ENCODE peak calls at places on chromosomes 16 and 17, in ten cellular contexts. One of them, this sample, is unnamed.

GRCh38 chr17:16439867-16440351 is 24.5 kb downstream of the TRPV2 start:
- DNase-seq in CD4-positive, CD25-positive, alpha-beta regulatory T cell: peak; percentile 43
- DNase-seq in CD8-positive, alpha-beta T cell: no peak
- DNase-seq in body of pancreas: peak; percentile 65
- DNase-seq in HCT116: no peak
- DNase-seq in dorsolateral prefrontal cortex: no peak
- DNase-seq in CD4-positive, alpha-beta memory T cell: peak; percentile 42
- DNase-seq in GM12878: no peak
- DNase-seq in SJCRH30: no peak
- DNase-seq in lung: no peak
- DNase-seq in this sample: no peak

GRCh38 chr17:36183001-36183810 is 6.8 kb upstream of the TBC1D3B start:
- DNase-seq in CD4-positive, CD25-positive, alpha-beta regulatory T cell: no peak
- DNase-seq in CD8-positive, alpha-beta T cell: no peak
- DNase-seq in body of pancreas: peak; percentile 79
- DNase-seq in HCT116: peak; percentile 39
- DNase-seq in dorsolateral prefrontal cortex: peak; percentile 47
- DNase-seq in CD4-positive, alpha-beta memory T cell: no peak
- DNase-seq in GM12878: no peak
- DNase-seq in SJCRH30: no peak
- DNase-seq in lung: no peak
- DNase-seq in this sample: peak; percentile 66

GRCh38 chr16:86834451-86835035 is 256.2 kb downstream of the FOXL1 start:
- DNase-seq in CD4-positive, CD25-positive, alpha-beta regulatory T cell: no peak
- DNase-seq in CD8-positive, alpha-beta T cell: no peak
- DNase-seq in body of pancreas: no peak
- DNase-seq in HCT116: no peak
- DNase-seq in dorsolateral prefrontal cortex: peak; percentile 31
- DNase-seq in CD4-positive, alpha-beta memory T cell: no peak
- DNase-seq in GM12878: no peak
- DNase-seq in SJCRH30: peak; percentile 58
- DNase-seq in lung: no peak
- DNase-seq in this sample: no peak

GRCh38 chr16:56988948-56989945 is at the start of gene NLRC5:
- DNase-seq in CD4-positive, CD25-positive, alpha-beta regulatory T cell: peak; percentile 88
- DNase-seq in CD8-positive, alpha-beta T cell: peak; percentile 79
- DNase-seq in body of pancreas: peak; percentile 89
- DNase-seq in HCT116: peak; percentile 22
- DNase-seq in dorsolateral prefrontal cortex: peak; percentile 85
- DNase-seq in CD4-positive, alpha-beta memory T cell: peak; percentile 88
- DNase-seq in GM12878: no peak
- DNase-seq in SJCRH30: peak; percentile 74
- DNase-seq in lung: peak; percentile 86
- DNase-seq in this sample: peak; percentile 85

GRCh38 chr17:41322264-41322902 is 6.9 kb upstream of the KRTAP17-1 start:
- DNase-seq in CD4-positive, CD25-positive, alpha-beta regulatory T cell: peak; percentile 64
- DNase-seq in CD8-positive, alpha-beta T cell: no peak
- DNase-seq in body of pancreas: peak; percentile 17
- DNase-seq in HCT116: peak; percentile 35
- DNase-seq in dorsolateral prefrontal cortex: no peak
- DNase-seq in CD4-positive, alpha-beta memory T cell: peak; percentile 61
- DNase-seq in GM12878: no peak
- DNase-seq in SJCRH30: no peak
- DNase-seq in lung: no peak
- DNase-seq in this sample: no peak

GRCh38 chr17:64058547-64059115 is 38.2 kb upstream of the ICAM2 start:
- DNase-seq in CD4-positive, CD25-positive, alpha-beta regulatory T cell: no peak
- DNase-seq in CD8-positive, alpha-beta T cell: no peak
- DNase-seq in body of pancreas: peak; percentile 88
- DNase-seq in HCT116: no peak
- DNase-seq in dorsolateral prefrontal cortex: no peak
- DNase-seq in CD4-positive, alpha-beta memory T cell: no peak
- DNase-seq in GM12878: no peak
- DNase-seq in SJCRH30: no peak
- DNase-seq in lung: no peak
- DNase-seq in this sample: no peak

GRCh38 chr17:67386965-67387551 is 10.0 kb downstream of the PITPNC1 start:
- DNase-seq in CD4-positive, CD25-positive, alpha-beta regulatory T cell: peak; percentile 39
- DNase-seq in CD8-positive, alpha-beta T cell: peak; percentile 29
- DNase-seq in body of pancreas: peak; percentile 49
- DNase-seq in HCT116: peak; percentile 64
- DNase-seq in dorsolateral prefrontal cortex: no peak
- DNase-seq in CD4-positive, alpha-beta memory T cell: no peak
- DNase-seq in GM12878: no peak
- DNase-seq in SJCRH30: peak; percentile 65
- DNase-seq in lung: peak; percentile 38
- DNase-seq in this sample: peak; percentile 36

GRCh38 chr16:85570213-85570734 is 42.8 kb upstream of the GSE1 start:
- DNase-seq in CD4-positive, CD25-positive, alpha-beta regulatory T cell: no peak
- DNase-seq in CD8-positive, alpha-beta T cell: no peak
- DNase-seq in body of pancreas: no peak
- DNase-seq in HCT116: peak; percentile 56
- DNase-seq in dorsolateral prefrontal cortex: no peak
- DNase-seq in CD4-positive, alpha-beta memory T cell: no peak
- DNase-seq in GM12878: no peak
- DNase-seq in SJCRH30: no peak
- DNase-seq in lung: no peak
- DNase-seq in this sample: no peak

GRCh38 chr17:33981713-33982601 is 273.1 kb upstream of the CCL2 start:
- DNase-seq in CD4-positive, CD25-positive, alpha-beta regulatory T cell: no peak
- DNase-seq in CD8-positive, alpha-beta T cell: no peak
- DNase-seq in body of pancreas: peak; percentile 49
- DNase-seq in HCT116: no peak
- DNase-seq in dorsolateral prefrontal cortex: no peak
- DNase-seq in CD4-positive, alpha-beta memory T cell: no peak
- DNase-seq in GM12878: no peak
- DNase-seq in SJCRH30: peak; percentile 78
- DNase-seq in lung: no peak
- DNase-seq in this sample: no peak

GRCh38 chr16:65002265-65002664 is 119.6 kb downstream of the CDH11 start:
- DNase-seq in CD4-positive, CD25-positive, alpha-beta regulatory T cell: no peak
- DNase-seq in CD8-positive, alpha-beta T cell: no peak
- DNase-seq in body of pancreas: no peak
- DNase-seq in HCT116: no peak
- DNase-seq in dorsolateral prefrontal cortex: no peak
- DNase-seq in CD4-positive, alpha-beta memory T cell: no peak
- DNase-seq in GM12878: no peak
- DNase-seq in SJCRH30: peak; percentile 48
- DNase-seq in lung: no peak
- DNase-seq in this sample: no peak

GRCh38 chr17:79752175-79752574 is 21.4 kb downstream of the ENPP7 start:
- DNase-seq in CD4-positive, CD25-positive, alpha-beta regulatory T cell: no peak
- DNase-seq in CD8-positive, alpha-beta T cell: no peak
- DNase-seq in body of pancreas: no peak
- DNase-seq in HCT116: no peak
- DNase-seq in dorsolateral prefrontal cortex: no peak
- DNase-seq in CD4-positive, alpha-beta memory T cell: no peak
- DNase-seq in GM12878: no peak
- DNase-seq in SJCRH30: no peak
- DNase-seq in lung: no peak
- DNase-seq in this sample: no peak

GRCh38 chr16:15990902-15991301 is 41.5 kb downstream of the ABCC1 start:
- DNase-seq in CD4-positive, CD25-positive, alpha-beta regulatory T cell: no peak
- DNase-seq in CD8-positive, alpha-beta T cell: no peak
- DNase-seq in body of pancreas: no peak
- DNase-seq in HCT116: no peak
- DNase-seq in dorsolateral prefrontal cortex: no peak
- DNase-seq in CD4-positive, alpha-beta memory T cell: no peak
- DNase-seq in GM12878: no peak
- DNase-seq in SJCRH30: no peak
- DNase-seq in lung: no peak
- DNase-seq in this sample: no peak

GRCh38 chr17:37417852-37418251 is 11.2 kb downstream of the TADA2A start:
- DNase-seq in CD4-positive, CD25-positive, alpha-beta regulatory T cell: no peak
- DNase-seq in CD8-positive, alpha-beta T cell: no peak
- DNase-seq in body of pancreas: no peak
- DNase-seq in HCT116: no peak
- DNase-seq in dorsolateral prefrontal cortex: no peak
- DNase-seq in CD4-positive, alpha-beta memory T cell: no peak
- DNase-seq in GM12878: no peak
- DNase-seq in SJCRH30: no peak
- DNase-seq in lung: no peak
- DNase-seq in this sample: no peak

GRCh38 chr16:23107878-23108277 is 41.4 kb downstream of the USP31 start:
- DNase-seq in CD4-positive, CD25-positive, alpha-beta regulatory T cell: no peak
- DNase-seq in CD8-positive, alpha-beta T cell: no peak
- DNase-seq in body of pancreas: no peak
- DNase-seq in HCT116: no peak
- DNase-seq in dorsolateral prefrontal cortex: no peak
- DNase-seq in CD4-positive, alpha-beta memory T cell: no peak
- DNase-seq in GM12878: no peak
- DNase-seq in SJCRH30: no peak
- DNase-seq in lung: no peak
- DNase-seq in this sample: no peak

GRCh38 chr17:73643846-73644144 is 450 bp downstream of the SDK2 start:
- DNase-seq in CD4-positive, CD25-positive, alpha-beta regulatory T cell: no peak
- DNase-seq in CD8-positive, alpha-beta T cell: no peak
- DNase-seq in body of pancreas: no peak
- DNase-seq in HCT116: no peak
- DNase-seq in dorsolateral prefrontal cortex: no peak
- DNase-seq in CD4-positive, alpha-beta memory T cell: no peak
- DNase-seq in GM12878: no peak
- DNase-seq in SJCRH30: peak; percentile 33
- DNase-seq in lung: no peak
- DNase-seq in this sample: no peak

GRCh38 chr16:65012357-65012756 is 109.5 kb downstream of the CDH11 start:
- DNase-seq in CD4-positive, CD25-positive, alpha-beta regulatory T cell: no peak
- DNase-seq in CD8-positive, alpha-beta T cell: no peak
- DNase-seq in body of pancreas: no peak
- DNase-seq in HCT116: no peak
- DNase-seq in dorsolateral prefrontal cortex: no peak
- DNase-seq in CD4-positive, alpha-beta memory T cell: no peak
- DNase-seq in GM12878: no peak
- DNase-seq in SJCRH30: no peak
- DNase-seq in lung: no peak
- DNase-seq in this sample: no peak

GRCh38 chr16:51839697-51840462 is 688.8 kb upstream of the SALL1 start:
- DNase-seq in CD4-positive, CD25-positive, alpha-beta regulatory T cell: no peak
- DNase-seq in CD8-positive, alpha-beta T cell: no peak
- DNase-seq in body of pancreas: no peak
- DNase-seq in HCT116: no peak
- DNase-seq in dorsolateral prefrontal cortex: no peak
- DNase-seq in CD4-positive, alpha-beta memory T cell: no peak
- DNase-seq in GM12878: no peak
- DNase-seq in SJCRH30: peak; percentile 93
- DNase-seq in lung: no peak
- DNase-seq in this sample: no peak

GRCh38 chr17:31738488-31738887 is 120.6 kb downstream of the COPRS start:
- DNase-seq in CD4-positive, CD25-positive, alpha-beta regulatory T cell: no peak
- DNase-seq in CD8-positive, alpha-beta T cell: no peak
- DNase-seq in body of pancreas: no peak
- DNase-seq in HCT116: no peak
- DNase-seq in dorsolateral prefrontal cortex: no peak
- DNase-seq in CD4-positive, alpha-beta memory T cell: no peak
- DNase-seq in GM12878: no peak
- DNase-seq in SJCRH30: no peak
- DNase-seq in lung: no peak
- DNase-seq in this sample: peak; percentile 28

GRCh38 chr16:67207857-67208524 is 9.1 kb downstream of the ELMO3 start:
- DNase-seq in CD4-positive, CD25-positive, alpha-beta regulatory T cell: no peak
- DNase-seq in CD8-positive, alpha-beta T cell: no peak
- DNase-seq in body of pancreas: no peak
- DNase-seq in HCT116: no peak
- DNase-seq in dorsolateral prefrontal cortex: no peak
- DNase-seq in CD4-positive, alpha-beta memory T cell: no peak
- DNase-seq in GM12878: no peak
- DNase-seq in SJCRH30: no peak
- DNase-seq in lung: no peak
- DNase-seq in this sample: no peak

GRCh38 chr16:8951447-8952280 is 12.0 kb downstream of the USP7 start:
- DNase-seq in CD4-positive, CD25-positive, alpha-beta regulatory T cell: no peak
- DNase-seq in CD8-positive, alpha-beta T cell: no peak
- DNase-seq in body of pancreas: no peak
- DNase-seq in HCT116: no peak
- DNase-seq in dorsolateral prefrontal cortex: no peak
- DNase-seq in CD4-positive, alpha-beta memory T cell: no peak
- DNase-seq in GM12878: no peak
- DNase-seq in SJCRH30: no peak
- DNase-seq in lung: no peak
- DNase-seq in this sample: no peak
- H3K27ac ChIP-seq in CD4-positive, CD25-positive, alpha-beta regulatory T cell: no peak overlapping the region
- H3K27ac ChIP-seq in CD8-positive, alpha-beta T cell: no peak overlapping the region
- H3K27ac ChIP-seq in body of pancreas: no peak overlapping the region
- H3K27ac ChIP-seq in HCT116: no peak overlapping the region
- H3K27ac ChIP-seq in dorsolateral prefrontal cortex: no peak overlapping the region
- H3K27ac ChIP-seq in CD4-positive, alpha-beta memory T cell: no peak overlapping the region
- H3K27ac ChIP-seq in GM12878: peak overlapping the region; percentile 52
- H3K27ac ChIP-seq in SJCRH30: no peak overlapping the region
- H3K27ac ChIP-seq in lung: no peak overlapping the region
- H3K27ac ChIP-seq in this sample: no peak overlapping the region

GRCh38 chr16:50297301-50298074 is 31.1 kb downstream of the ADCY7 start:
- DNase-seq in CD4-positive, CD25-positive, alpha-beta regulatory T cell: no peak
- DNase-seq in CD8-positive, alpha-beta T cell: no peak
- DNase-seq in body of pancreas: no peak
- DNase-seq in HCT116: no peak
- DNase-seq in dorsolateral prefrontal cortex: peak; percentile 34
- DNase-seq in CD4-positive, alpha-beta memory T cell: no peak
- DNase-seq in GM12878: no peak
- DNase-seq in SJCRH30: peak; percentile 46
- DNase-seq in lung: no peak
- DNase-seq in this sample: no peak
- H3K27ac ChIP-seq in CD4-positive, CD25-positive, alpha-beta regulatory T cell: no peak overlapping the region
- H3K27ac ChIP-seq in CD8-positive, alpha-beta T cell: no peak overlapping the region
- H3K27ac ChIP-seq in body of pancreas: no peak overlapping the region
- H3K27ac ChIP-seq in HCT116: no peak overlapping the region
- H3K27ac ChIP-seq in dorsolateral prefrontal cortex: no peak overlapping the region
- H3K27ac ChIP-seq in CD4-positive, alpha-beta memory T cell: no peak overlapping the region
- H3K27ac ChIP-seq in GM12878: no peak overlapping the region
- H3K27ac ChIP-seq in SJCRH30: no peak overlapping the region
- H3K27ac ChIP-seq in lung: no peak overlapping the region
- H3K27ac ChIP-seq in this sample: no peak overlapping the region

DNA sequence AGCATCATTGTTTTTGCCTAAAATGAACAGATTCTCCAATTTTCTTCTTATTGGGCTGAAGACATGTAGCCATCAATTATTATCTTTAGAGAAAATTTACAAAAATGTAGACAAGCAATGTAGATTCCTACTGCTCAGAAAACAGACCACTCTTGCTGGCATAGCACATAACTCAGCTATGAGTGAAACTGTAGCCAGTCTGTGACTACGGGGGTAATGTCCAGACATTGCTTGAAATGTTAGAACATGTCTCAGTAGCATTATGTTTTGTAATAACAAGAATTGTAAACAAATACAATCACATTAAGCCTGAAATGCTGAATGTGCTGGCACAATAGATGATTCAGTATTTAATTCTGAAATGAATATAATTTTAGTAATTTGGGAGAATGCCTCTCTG is 265.7 kb upstream of the KCNJ16 start:
- DNase-seq in CD4-positive, CD25-positive, alpha-beta regulatory T cell: no peak
- DNase-seq in CD8-positive, alpha-beta T cell: no peak
- DNase-seq in body of pancreas: no peak
- DNase-seq in HCT116: no peak
- DNase-seq in dorsolateral prefrontal cortex: no peak
- DNase-seq in CD4-positive, alpha-beta memory T cell: no peak
- DNase-seq in GM12878: no peak
- DNase-seq in SJCRH30: no peak
- DNase-seq in lung: no peak
- DNase-seq in this sample: no peak
- H3K27ac ChIP-seq in CD4-positive, CD25-positive, alpha-beta regulatory T cell: no peak overlapping the region
- H3K27ac ChIP-seq in CD8-positive, alpha-beta T cell: no peak overlapping the region
- H3K27ac ChIP-seq in body of pancreas: no peak overlapping the region
- H3K27ac ChIP-seq in HCT116: no peak overlapping the region
- H3K27ac ChIP-seq in dorsolateral prefrontal cortex: no peak overlapping the region
- H3K27ac ChIP-seq in CD4-positive, alpha-beta memory T cell: no peak overlapping the region
- H3K27ac ChIP-seq in GM12878: no peak overlapping the region
- H3K27ac ChIP-seq in SJCRH30: no peak overlapping the region
- H3K27ac ChIP-seq in lung: no peak overlapping the region
- H3K27ac ChIP-seq in this sample: no peak overlapping the region

GRCh38 chr17:48578616-48579560 is 738 bp upstream of the HOXB4 start:
- DNase-seq in CD4-positive, CD25-positive, alpha-beta regulatory T cell: no peak
- DNase-seq in CD8-positive, alpha-beta T cell: no peak
- DNase-seq in body of pancreas: no peak
- DNase-seq in HCT116: no peak
- DNase-seq in dorsolateral prefrontal cortex: no peak
- DNase-seq in CD4-positive, alpha-beta memory T cell: no peak
- DNase-seq in GM12878: no peak
- DNase-seq in SJCRH30: no peak
- DNase-seq in lung: no peak
- DNase-seq in this sample: no peak
- H3K27ac ChIP-seq in CD4-positive, CD25-positive, alpha-beta regulatory T cell: peak overlapping the region; percentile 33
- H3K27ac ChIP-seq in CD8-positive, alpha-beta T cell: no peak overlapping the region
- H3K27ac ChIP-seq in body of pancreas: no peak overlapping the region
- H3K27ac ChIP-seq in HCT116: peak overlapping the region; percentile 91
- H3K27ac ChIP-seq in dorsolateral prefrontal cortex: no peak overlapping the region
- H3K27ac ChIP-seq in CD4-positive, alpha-beta memory T cell: peak overlapping the region; percentile 54
- H3K27ac ChIP-seq in GM12878: peak overlapping the region; percentile 29
- H3K27ac ChIP-seq in SJCRH30: no peak overlapping the region
- H3K27ac ChIP-seq in lung: no peak overlapping the region
- H3K27ac ChIP-seq in this sample: peak overlapping the region; percentile 71

This sample was measured in left ventricle myocardium inferior.